ENCODE peak calls at places on chromosomes 3 and 15, in ten cellular contexts. M is cardiac muscle cell; X is IMR-90; R is RWPE2; L is SK-N-SH; Q is lower lobe of right lung; A is CD8-positive, alpha-beta T cell; B is fibroblast of lung; Z is psoas muscle; G is OCI-LY7. E is an unnamed sample.

GRCh38 chr3:66633982-66634381 is 133.2 kb upstream of the LRIG1 start:
- DNase-seq in Z (no peak), M (no peak), R (no peak), B (no peak), X (no peak), A (no peak), L (no peak), Q (no peak), G (no peak), E (no peak)

GRCh38 chr3:127172670-127173515 is 20.0 kb upstream of the PRR23E start:
- DNase-seq in G (no peak), Z (no peak), X (peak; percentile 53), R (no peak), A (no peak), L (peak; percentile 92), B (peak; percentile 86), Q (no peak), M (peak; percentile 38), E (no peak)

GRCh38 chr3:8554725-8555621 is 53.4 kb downstream of the LMCD1 start:
- DNase-seq in A (no peak), R (no peak), M (peak; percentile 96), G (no peak), Q (no peak), L (peak; percentile 72), Z (peak; percentile 72), B (peak; percentile 99), X (peak; percentile 87), E (peak; percentile 55)

GRCh38 chr15:26772588-26773484 is at the start of gene GABRB3:
- DNase-seq in R (no peak), A (no peak), Z (peak; percentile 58), M (peak; percentile 55), G (no peak), X (no peak), Q (peak; percentile 55), L (peak; percentile 93), B (peak; percentile 17), E (no peak)

GRCh38 chr3:49166752-49167556 is 823 bp upstream of the CCDC71 start:
- DNase-seq in B (no peak), R (no peak), L (no peak), X (no peak), G (no peak), M (no peak), A (no peak), Q (no peak), Z (no peak), E (no peak)

GRCh38 chr3:193819117-193819978 is 226.3 kb downstream of the OPA1 start:
- DNase-seq in M (no peak), A (no peak), X (no peak), Q (no peak), G (no peak), Z (no peak), R (no peak), B (no peak), L (no peak), E (no peak)

GRCh38 chr3:8629151-8630021 is 15.2 kb downstream of the SSUH2 start:
- DNase-seq in B (peak; percentile 96), M (peak; percentile 90), Q (peak; percentile 84), A (no peak), L (no peak), G (no peak), R (peak; percentile 95), X (peak; percentile 86), Z (peak; percentile 91), E (peak; percentile 73)

GRCh38 chr3:187291001-187291511 is 481 bp downstream of the MASP1 start:
- DNase-seq in L (no peak), M (peak; percentile 49), X (peak; percentile 64), R (no peak), A (no peak), B (peak; percentile 50), Z (peak; percentile 62), G (no peak), Q (no peak), E (no peak)

GRCh38 chr3:143972155-143972494 is 502 bp downstream of the DIPK2A start:
- DNase-seq in Z (no peak), A (no peak), G (no peak), R (no peak), M (no peak), Q (no peak), B (no peak), L (no peak), X (no peak), E (no peak)

GRCh38 chr15:48479751-48480150 is 148.5 kb downstream of the DUT start:
- DNase-seq in M (no peak), Z (no peak), L (no peak), B (no peak), R (no peak), X (no peak), Q (no peak), G (no peak), A (no peak), E (no peak)

GRCh38 chr3:180433172-180433571 is 168.8 kb upstream of the TTC14 start:
- DNase-seq in B (peak; percentile 81), M (peak; percentile 36), Z (no peak), L (no peak), X (peak; percentile 81), R (no peak), Q (no peak), A (no peak), G (no peak), E (no peak)

GRCh38 chr3:196639517-196640500 is at the start of gene NRROS:
- DNase-seq in Q (peak; percentile 86), M (peak; percentile 68), L (peak; percentile 72), Z (peak; percentile 74), G (peak; percentile 89), X (peak; percentile 38), B (peak; percentile 51), A (peak; percentile 58), R (no peak), E (peak; percentile 88)

GRCh38 chr3:141644931-141645330 is 93.2 kb upstream of the RNF7 start:
- DNase-seq in L (peak; percentile 48), M (peak; percentile 80), Z (peak; percentile 82), R (no peak), G (peak; percentile 70), Q (peak; percentile 92), A (peak; percentile 64), X (peak; percentile 51), B (peak; percentile 39), E (peak; percentile 84)

GRCh38 chr3:61685755-61686154 is 124.4 kb downstream of the PTPRG start:
- DNase-seq in G (no peak), L (no peak), A (no peak), Z (no peak), M (no peak), R (no peak), Q (no peak), X (no peak), B (no peak), E (peak; percentile 30)

GRCh38 chr3:116102037-116102436 is 343.2 kb downstream of the LSAMP start:
- DNase-seq in Q (no peak), B (no peak), R (no peak), Z (no peak), M (peak; percentile 3), L (no peak), A (no peak), G (no peak), X (no peak), E (no peak)
- TF ChIP-seq CTCF in Q (no peak), B (peak; percentile 37), R (no peak), Z (no peak), M (peak; percentile 25), L (peak; percentile 27), A (no peak), G (no peak), X (peak; percentile 22), E (no peak)

GRCh38 chr15:64153480-64154367 is 2.2 kb downstream of the SNX22 start:
- DNase-seq in R (peak; percentile 92), G (peak; percentile 98), X (peak; percentile 79), A (peak; percentile 96), M (peak; percentile 90), Z (peak; percentile 95), B (peak; percentile 75), L (peak; percentile 92), Q (peak; percentile 93), E (peak; percentile 92)

GRCh38 chr15:64157599-64158125 is 5.2 kb downstream of the PPIB start:
- DNase-seq in G (no peak), A (no peak), L (no peak), B (no peak), Q (no peak), R (no peak), X (no peak), M (no peak), Z (no peak), E (no peak)

GRCh38 chr15:64155802-64156651 is 4.5 kb downstream of the SNX22 start:
- DNase-seq in M (no peak), Z (no peak), G (no peak), X (no peak), B (no peak), R (no peak), A (no peak), Q (no peak), L (no peak), E (no peak)

GRCh38 chr15:64158363-64159134 is 4.3 kb downstream of the PPIB start:
- DNase-seq in Z (no peak), A (no peak), X (no peak), L (no peak), G (no peak), Q (no peak), R (no peak), M (no peak), B (no peak), E (no peak)

DNA sequence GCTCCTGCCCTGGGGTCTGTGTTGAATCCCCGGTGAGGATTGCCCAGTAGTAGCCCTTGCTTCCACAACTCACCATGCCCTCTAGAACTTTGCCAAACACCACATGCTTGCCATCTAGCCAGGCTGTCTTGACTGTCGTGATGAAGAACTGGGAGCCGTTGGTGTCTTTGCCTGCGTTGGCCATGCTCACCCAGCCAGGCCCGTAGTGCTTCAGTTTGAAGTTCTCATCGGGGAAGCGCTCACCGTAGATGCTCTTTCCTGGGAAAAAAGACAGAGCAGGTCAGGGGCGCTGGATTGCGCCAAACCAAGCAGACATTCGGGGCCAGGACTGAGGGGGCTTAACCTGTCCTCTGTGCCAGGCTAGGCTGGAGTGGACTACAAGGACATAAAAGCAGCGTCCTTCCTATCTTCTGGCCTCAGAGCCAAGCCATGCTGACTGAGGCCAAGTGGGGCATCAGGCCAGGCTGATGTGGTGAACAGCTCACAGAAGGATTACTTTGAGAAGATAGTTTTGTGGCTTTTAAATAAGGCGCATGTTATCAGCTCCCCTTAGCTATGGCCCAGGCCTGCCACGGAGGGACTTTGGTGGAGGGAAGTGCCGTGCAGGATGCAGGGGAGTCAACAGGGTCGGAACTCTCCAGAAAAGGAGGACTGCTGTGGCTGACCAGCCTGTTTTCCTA is 5.3 kb downstream of the SNX22 start:
- DNase-seq in R (no peak), L (no peak), Z (no peak), B (no peak), A (no peak), X (no peak), G (no peak), M (no peak), Q (no peak), E (no peak)
- H3K4me3 ChIP-seq in R (no peak overlapping the region), L (no peak overlapping the region), Z (no peak overlapping the region), B (no peak overlapping the region), A (no peak overlapping the region), X (no peak overlapping the region), G (no peak overlapping the region), M (no peak overlapping the region), Q (no peak overlapping the region), E (no peak overlapping the region)

GRCh38 chr15:99127773-99128172 is 22.9 kb downstream of the SYNM start:
- DNase-seq in Z (no peak), G (no peak), R (no peak), L (no peak), M (no peak), Q (no peak), X (no peak), B (no peak), A (no peak), E (no peak)
- H3K4me1 ChIP-seq in Z (peaks cover 83% of the 10 kb centered on the region), G (no peaks in the 10 kb centered on the region), R (peaks cover 20% of the 10 kb centered on the region), L (peaks cover 14% of the 10 kb centered on the region), M (peaks cover 27% of the 10 kb centered on the region), Q (peaks cover 22% of the 10 kb centered on the region), X (peaks cover 14% of the 10 kb centered on the region), B (peaks cover 18% of the 10 kb centered on the region), A (no peaks in the 10 kb centered on the region), E (peaks cover 11% of the 10 kb centered on the region)

GRCh38 chr3:150409527-150410310 is 1.6 kb downstream of the TSC22D2 start:
- DNase-seq in A (peak; percentile 72), X (peak; percentile 60), R (peak; percentile 64), L (peak; percentile 82), B (peak; percentile 69), G (peak; percentile 89), Z (peak; percentile 90), Q (peak; percentile 86), M (peak; percentile 77), E (peak; percentile 87)
- TF ChIP-seq CTCF in A (peak; percentile 43), X (peak; percentile 48), R (peak; percentile 55), L (peak; percentile 52), B (peak; percentile 32), G (peak; percentile 70), Z (peak; percentile 59), Q (peak; percentile 63), M (peak; percentile 59), E (peak; percentile 37)